ENCODE peak calls at places on chromosomes 7 and 10, in six cellular contexts. C is A549, F is GM12878, L is endothelial cell of umbilical vein, P is K562, Z is HepG2. E is an unnamed sample.

GRCh38 chr7:116530107-116530820 is 5.4 kb downstream of the CAV1 start:
- DNase-seq in F (no peak), L (no peak), P (no peak), C (no peak), Z (no peak), E (no peak)

GRCh38 chr7:85000973-85001372 is 185.9 kb downstream of the SEMA3D start:
- DNase-seq in L (no peak), F (no peak), Z (no peak), P (no peak), C (no peak), E (no peak)

GRCh38 chr10:119306514-119306951 is 99.2 kb downstream of the GRK5 start:
- DNase-seq in F (peak), Z (no peak), C (peak), L (peak), P (peak), E (peak)

GRCh38 chr7:107563761-107564552 is at the start of the genes COG5 and DUS4L:
- DNase-seq in F (peak), C (peak), L (peak), P (peak), Z (peak), E (peak)

GRCh38 chr10:12067336-12067735 is 1.4 kb upstream of the DHTKD1 start:
- DNase-seq in C (no peak), F (no peak), L (no peak), P (no peak), Z (no peak), E (no peak)

GRCh38 chr7:44279731-44280505 is 45.5 kb downstream of the CAMK2B start:
- DNase-seq in L (no peak), F (no peak), C (no peak), Z (no peak), P (peak), E (no peak)

GRCh38 chr7:39624202-39624807 is 933 bp downstream of the RALA start:
- DNase-seq in C (no peak), L (peak), P (no peak), Z (no peak), F (no peak), E (peak)

GRCh38 chr10:4719671-4720070 is 106.3 kb upstream of the AKR1E2 start:
- DNase-seq in F (no peak), L (no peak), C (no peak), P (no peak), Z (no peak), E (no peak)

GRCh38 chr7:84042110-84042539 is 152.5 kb downstream of the SEMA3A start:
- DNase-seq in L (peak), F (no peak), P (no peak), C (no peak), Z (no peak), E (no peak)

GRCh38 chr7:40350100-40350499 is 215.3 kb downstream of the SUGCT start:
- DNase-seq in F (no peak), C (no peak), L (no peak), Z (no peak), P (no peak), E (no peak)

DNA sequence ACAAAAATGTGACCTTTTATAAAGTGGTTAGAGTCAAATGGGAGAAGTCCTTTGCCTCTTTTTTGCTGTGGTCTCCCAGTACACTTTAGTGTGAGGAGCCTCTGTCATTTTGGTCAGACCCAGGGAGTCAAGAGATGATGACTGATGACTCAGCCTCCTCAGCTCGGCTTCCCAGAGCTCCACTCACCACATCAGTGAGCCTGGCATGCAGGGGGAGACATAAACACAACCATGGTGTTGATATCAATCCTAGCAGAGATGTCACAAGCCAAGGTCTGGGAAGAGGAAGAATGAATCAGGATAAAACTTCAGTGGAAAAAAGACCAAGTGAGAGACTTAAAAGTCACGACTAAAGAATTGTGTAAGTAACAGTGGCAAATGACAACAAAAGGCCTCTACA is 50.1 kb downstream of the TFAM start:
- DNase-seq in C (peak), P (no peak), L (peak), Z (peak), F (no peak), E (peak)
- TF ChIP-seq MYC in C (no peak), P (no peak), L (no peak), Z (no peak), F (no peak), E (no peak)

DNA sequence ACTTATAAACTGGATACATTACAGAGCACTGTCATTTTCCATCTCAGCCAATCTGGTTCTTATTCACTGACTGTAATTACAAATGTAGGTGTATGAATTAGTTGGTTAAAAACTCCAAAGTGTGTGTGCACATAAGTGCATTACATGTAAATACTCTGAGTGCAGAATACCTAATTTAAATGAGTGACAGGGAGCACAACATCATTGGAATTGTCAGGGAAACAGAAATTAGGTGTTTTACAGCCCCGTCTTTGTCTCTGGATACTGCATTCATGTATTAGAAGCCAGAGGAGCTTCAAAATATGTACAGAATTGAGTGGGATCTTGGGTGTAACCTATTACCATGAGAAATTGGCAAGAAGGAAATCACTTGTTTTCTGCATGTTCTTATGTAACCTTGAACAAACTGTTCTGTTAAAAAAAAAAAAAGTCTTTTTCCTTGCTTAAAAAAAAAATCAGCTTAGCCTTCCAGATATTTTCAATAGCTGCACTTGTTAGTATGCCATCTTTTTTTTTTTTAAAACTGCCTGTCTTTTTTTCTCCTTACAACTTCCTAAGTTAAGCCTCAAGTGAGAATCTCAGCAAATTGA is 31.1 kb downstream of the CELF2 start:
- DNase-seq in L (no peak), P (no peak), Z (no peak), F (no peak), C (no peak), E (no peak)
- TF ChIP-seq MYC in L (no peak), P (no peak), Z (no peak), F (no peak), C (no peak), E (no peak)

DNA sequence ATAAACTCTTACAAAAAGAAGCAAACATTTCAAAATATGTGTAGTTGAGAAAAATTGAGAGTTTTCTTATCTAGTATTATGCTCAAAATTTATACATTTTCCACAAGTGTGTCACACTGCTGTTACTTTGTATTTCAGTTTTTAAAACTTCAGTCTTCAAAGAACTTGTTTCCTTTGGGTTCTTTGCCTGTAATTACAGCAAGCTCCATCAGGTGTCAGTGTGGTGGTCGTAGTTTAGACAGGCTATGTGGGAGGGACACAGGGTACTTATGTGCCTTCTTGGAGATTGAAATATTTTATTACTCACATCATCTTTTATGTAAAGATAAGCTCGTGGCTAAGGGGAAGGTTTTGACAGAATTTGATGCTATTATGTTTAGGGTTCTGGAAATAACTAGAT is 360.5 kb downstream of the FGFR2 start:
- DNase-seq in L (no peak), P (peak), Z (no peak), C (no peak), F (no peak), E (no peak)
- TF ChIP-seq MYC in L (no peak), P (no peak), Z (no peak), C (no peak), F (no peak), E (no peak)

DNA sequence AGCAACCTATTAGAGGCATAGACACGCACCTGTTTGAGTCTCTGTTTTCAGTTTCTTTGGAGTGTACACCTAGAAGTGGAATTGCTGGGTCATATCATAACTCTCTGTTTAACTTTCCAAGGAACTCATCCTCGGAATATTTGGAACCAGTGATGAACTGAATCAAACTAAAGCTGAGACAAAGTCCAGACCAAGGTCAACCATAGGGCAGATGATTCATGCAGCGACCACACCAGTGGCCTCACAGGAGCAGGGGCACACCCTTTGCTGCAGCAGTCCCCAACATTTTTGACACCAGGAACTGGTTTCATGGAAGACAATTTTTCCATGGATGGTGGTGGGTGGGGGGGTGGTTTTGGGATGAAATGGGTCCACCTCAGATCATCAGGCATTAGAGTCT is 4.9 kb upstream of the OPTN start:
- DNase-seq in L (no peak), P (no peak), C (no peak), F (no peak), Z (no peak), E (no peak)
- TF ChIP-seq MYC in L (no peak), P (no peak), C (no peak), F (no peak), Z (no peak), E (no peak)

GRCh38 chr7:140641532-140642191 is 1.0 kb upstream of the DENND2A start:
- DNase-seq in F (no peak), L (no peak), C (no peak), Z (no peak), P (no peak), E (no peak)

GRCh38 chr7:140639366-140640053 is 1.1 kb downstream of the DENND2A start:
- DNase-seq in P (no peak), Z (no peak), L (no peak), C (no peak), F (no peak), E (no peak)

GRCh38 chr7:140640727-140641531 is at the start of gene DENND2A:
- DNase-seq in L (peak), C (no peak), Z (no peak), P (peak), F (no peak), E (peak)

GRCh38 chr7:140638311-140638791 is 2.3 kb downstream of the DENND2A start:
- DNase-seq in L (no peak), F (no peak), Z (no peak), P (no peak), C (no peak), E (no peak)

DNA sequence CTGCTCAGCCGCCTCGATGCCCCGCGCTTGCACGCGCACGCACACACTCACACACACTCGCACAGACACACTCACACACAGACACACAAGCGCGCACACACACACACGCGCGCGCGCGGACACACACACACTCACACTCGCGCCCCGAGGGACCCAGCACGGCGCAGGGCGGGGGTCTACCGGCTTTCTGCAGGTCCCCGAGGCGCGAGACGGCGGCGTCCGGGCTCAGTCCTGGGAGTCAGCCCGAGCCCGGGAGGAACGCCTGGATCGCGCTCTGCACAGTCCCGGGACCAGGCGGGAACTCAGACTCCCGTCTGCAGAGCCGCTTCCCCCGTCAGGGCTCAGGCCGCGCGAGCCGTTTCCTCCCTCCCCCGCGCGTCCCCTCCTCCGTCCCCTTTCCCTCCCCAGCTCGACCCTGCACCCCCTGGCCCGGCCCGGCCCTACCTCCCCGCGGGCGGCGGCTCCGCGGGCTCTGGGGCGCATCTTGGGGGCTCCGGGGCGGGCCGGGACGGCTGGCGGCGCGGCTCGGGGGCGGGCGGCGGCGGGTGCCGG is 477 bp downstream of the DENND2A start:
- DNase-seq in F (no peak), P (no peak), L (no peak), Z (no peak), C (peak), E (peak)
- TF ChIP-seq MYC in F (no peak), P (no peak), L (no peak), Z (no peak), C (no peak), E (no peak)

E was measured in NB4.